ENCODE peak calls at places on chromosomes 3 and 15, in nine cellular contexts. One of them, this sample, is unnamed.

GRCh38 chr15:32936283-32936918 is 218.6 kb downstream of the GREM1 start:
- DNase-seq in foreskin fibroblast: peak
- DNase-seq in transverse colon: no peak
- DNase-seq in GM12865: peak
- DNase-seq in AG09309: peak
- DNase-seq in endodermal cell: no peak
- DNase-seq in cardiac muscle cell: peak
- DNase-seq in astrocyte: peak
- DNase-seq in cardiac fibroblast: peak
- DNase-seq in this sample: no peak

GRCh38 chr3:14452676-14453367 is 50.4 kb downstream of the SLC6A6 start:
- DNase-seq in endodermal cell: no peak
- DNase-seq in transverse colon: peak
- DNase-seq in AG09309: peak
- DNase-seq in foreskin fibroblast: peak
- DNase-seq in cardiac muscle cell: peak
- DNase-seq in cardiac fibroblast: peak
- DNase-seq in astrocyte: peak
- DNase-seq in GM12865: no peak
- DNase-seq in this sample: peak

GRCh38 chr3:160564949-160565441 is 376 bp downstream of the KPNA4 start:
- DNase-seq in AG09309: no peak
- DNase-seq in GM12865: peak
- DNase-seq in cardiac fibroblast: peak
- DNase-seq in transverse colon: peak
- DNase-seq in cardiac muscle cell: peak
- DNase-seq in astrocyte: peak
- DNase-seq in endodermal cell: no peak
- DNase-seq in foreskin fibroblast: peak
- DNase-seq in this sample: peak

GRCh38 chr15:23538657-23539056 is 26.8 kb upstream of the MKRN3 start:
- DNase-seq in foreskin fibroblast: no peak
- DNase-seq in AG09309: no peak
- DNase-seq in cardiac muscle cell: no peak
- DNase-seq in endodermal cell: no peak
- DNase-seq in transverse colon: no peak
- DNase-seq in cardiac fibroblast: no peak
- DNase-seq in GM12865: no peak
- DNase-seq in astrocyte: no peak
- DNase-seq in this sample: no peak

GRCh38 chr3:113560845-113561623 is 28.7 kb downstream of the SIDT1 start:
- DNase-seq in transverse colon: no peak
- DNase-seq in AG09309: no peak
- DNase-seq in endodermal cell: no peak
- DNase-seq in cardiac muscle cell: peak
- DNase-seq in GM12865: no peak
- DNase-seq in foreskin fibroblast: no peak
- DNase-seq in cardiac fibroblast: peak
- DNase-seq in astrocyte: no peak
- DNase-seq in this sample: no peak

GRCh38 chr3:191296041-191296541 is 33.1 kb upstream of the CCDC50 start:
- DNase-seq in transverse colon: peak
- DNase-seq in foreskin fibroblast: no peak
- DNase-seq in cardiac fibroblast: no peak
- DNase-seq in AG09309: no peak
- DNase-seq in endodermal cell: no peak
- DNase-seq in cardiac muscle cell: no peak
- DNase-seq in astrocyte: no peak
- DNase-seq in GM12865: peak
- DNase-seq in this sample: no peak

GRCh38 chr3:87549208-87549607 is 272.8 kb upstream of the POU1F1 start:
- DNase-seq in GM12865: no peak
- DNase-seq in cardiac muscle cell: no peak
- DNase-seq in endodermal cell: no peak
- DNase-seq in cardiac fibroblast: no peak
- DNase-seq in AG09309: no peak
- DNase-seq in transverse colon: no peak
- DNase-seq in astrocyte: no peak
- DNase-seq in foreskin fibroblast: no peak
- DNase-seq in this sample: no peak

GRCh38 chr3:115960799-115961198 is 337.5 kb downstream of the GAP43 start:
- DNase-seq in transverse colon: no peak
- DNase-seq in AG09309: no peak
- DNase-seq in endodermal cell: no peak
- DNase-seq in astrocyte: no peak
- DNase-seq in foreskin fibroblast: no peak
- DNase-seq in GM12865: peak
- DNase-seq in cardiac fibroblast: peak
- DNase-seq in cardiac muscle cell: peak
- DNase-seq in this sample: no peak

GRCh38 chr3:99747915-99748314 is 69.7 kb upstream of the CMSS1 start:
- DNase-seq in AG09309: no peak
- DNase-seq in astrocyte: peak
- DNase-seq in cardiac muscle cell: peak
- DNase-seq in transverse colon: no peak
- DNase-seq in GM12865: peak
- DNase-seq in foreskin fibroblast: peak
- DNase-seq in endodermal cell: no peak
- DNase-seq in cardiac fibroblast: peak
- DNase-seq in this sample: no peak

GRCh38 chr3:189170559-189170958 is 1.2 kb upstream of the TPRG1 start:
- DNase-seq in cardiac muscle cell: peak
- DNase-seq in transverse colon: no peak
- DNase-seq in AG09309: no peak
- DNase-seq in cardiac fibroblast: peak
- DNase-seq in foreskin fibroblast: no peak
- DNase-seq in GM12865: no peak
- DNase-seq in endodermal cell: no peak
- DNase-seq in astrocyte: peak
- DNase-seq in this sample: peak
- TF ChIP-seq CTCF in cardiac muscle cell: no peak
- TF ChIP-seq CTCF in transverse colon: no peak
- TF ChIP-seq CTCF in AG09309: no peak
- TF ChIP-seq CTCF in cardiac fibroblast: no peak
- TF ChIP-seq CTCF in foreskin fibroblast: no peak
- TF ChIP-seq CTCF in GM12865: no peak
- TF ChIP-seq CTCF in endodermal cell: no peak
- TF ChIP-seq CTCF in astrocyte: no peak
- TF ChIP-seq CTCF in this sample: no peak

DNA sequence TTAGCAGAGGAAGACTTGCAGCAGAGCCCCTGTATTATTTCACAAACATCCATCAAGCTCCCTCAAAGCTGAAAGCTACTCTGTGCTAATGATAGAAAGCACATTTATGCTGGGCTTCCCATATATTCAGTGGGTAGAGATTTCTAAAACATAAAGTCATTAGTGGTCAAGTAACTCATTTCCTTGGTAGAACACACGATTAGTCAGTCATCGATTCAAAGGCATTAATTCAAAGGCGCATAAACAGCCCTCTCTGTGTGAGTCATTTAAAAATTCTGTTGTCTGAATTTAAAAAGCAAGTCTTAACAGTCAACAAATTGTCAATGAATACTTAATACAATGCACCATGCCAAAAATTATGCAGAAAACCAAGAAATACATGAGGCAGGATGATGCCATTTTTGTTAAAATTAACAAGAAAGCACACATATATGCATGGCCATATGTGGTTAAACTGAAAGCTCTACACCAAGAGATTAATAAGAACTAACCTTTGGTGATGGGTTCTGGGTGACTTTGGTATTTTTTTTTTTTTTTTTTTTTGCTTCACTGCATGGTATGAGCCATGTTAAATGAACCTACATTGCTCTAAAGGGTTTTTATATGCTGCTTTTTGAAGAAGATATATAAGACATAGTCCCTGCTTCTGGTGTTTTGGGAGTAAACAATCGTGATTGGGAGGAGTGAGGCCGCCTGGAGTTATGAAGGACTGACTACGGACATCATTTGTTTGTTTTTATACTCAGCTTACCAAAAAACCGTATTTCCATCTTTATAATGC is 61.7 kb downstream of the LDHAL6B start:
- DNase-seq in transverse colon: no peak
- DNase-seq in cardiac fibroblast: no peak
- DNase-seq in GM12865: no peak
- DNase-seq in AG09309: no peak
- DNase-seq in endodermal cell: no peak
- DNase-seq in foreskin fibroblast: peak
- DNase-seq in astrocyte: peak
- DNase-seq in cardiac muscle cell: no peak
- DNase-seq in this sample: no peak
- H3K4me3 ChIP-seq in transverse colon: no peak
- H3K4me3 ChIP-seq in cardiac fibroblast: no peak
- H3K4me3 ChIP-seq in GM12865: no peak
- H3K4me3 ChIP-seq in AG09309: no peak
- H3K4me3 ChIP-seq in endodermal cell: no peak
- H3K4me3 ChIP-seq in foreskin fibroblast: no peak
- H3K4me3 ChIP-seq in astrocyte: no peak
- H3K4me3 ChIP-seq in cardiac muscle cell: no peak
- H3K4me3 ChIP-seq in this sample: no peak

GRCh38 chr15:67251318-67251717 is 3.1 kb downstream of the AAGAB start:
- DNase-seq in GM12865: no peak
- DNase-seq in astrocyte: no peak
- DNase-seq in AG09309: no peak
- DNase-seq in foreskin fibroblast: no peak
- DNase-seq in transverse colon: no peak
- DNase-seq in cardiac fibroblast: no peak
- DNase-seq in cardiac muscle cell: no peak
- DNase-seq in endodermal cell: no peak
- DNase-seq in this sample: no peak

GRCh38 chr15:67256051-67256450 is 1.5 kb downstream of the IQCH start:
- DNase-seq in endodermal cell: no peak
- DNase-seq in astrocyte: no peak
- DNase-seq in transverse colon: no peak
- DNase-seq in cardiac fibroblast: no peak
- DNase-seq in AG09309: no peak
- DNase-seq in foreskin fibroblast: no peak
- DNase-seq in GM12865: no peak
- DNase-seq in cardiac muscle cell: no peak
- DNase-seq in this sample: no peak

GRCh38 chr15:67253103-67253502 is 1.4 kb downstream of the AAGAB start:
- DNase-seq in cardiac fibroblast: no peak
- DNase-seq in transverse colon: peak
- DNase-seq in GM12865: no peak
- DNase-seq in endodermal cell: no peak
- DNase-seq in foreskin fibroblast: no peak
- DNase-seq in AG09309: no peak
- DNase-seq in astrocyte: no peak
- DNase-seq in cardiac muscle cell: no peak
- DNase-seq in this sample: no peak

GRCh38 chr15:67253517-67254237 is 784 bp downstream of the AAGAB start:
- DNase-seq in cardiac muscle cell: peak
- DNase-seq in GM12865: no peak
- DNase-seq in cardiac fibroblast: peak
- DNase-seq in AG09309: no peak
- DNase-seq in astrocyte: peak
- DNase-seq in transverse colon: no peak
- DNase-seq in endodermal cell: no peak
- DNase-seq in foreskin fibroblast: peak
- DNase-seq in this sample: no peak

DNA sequence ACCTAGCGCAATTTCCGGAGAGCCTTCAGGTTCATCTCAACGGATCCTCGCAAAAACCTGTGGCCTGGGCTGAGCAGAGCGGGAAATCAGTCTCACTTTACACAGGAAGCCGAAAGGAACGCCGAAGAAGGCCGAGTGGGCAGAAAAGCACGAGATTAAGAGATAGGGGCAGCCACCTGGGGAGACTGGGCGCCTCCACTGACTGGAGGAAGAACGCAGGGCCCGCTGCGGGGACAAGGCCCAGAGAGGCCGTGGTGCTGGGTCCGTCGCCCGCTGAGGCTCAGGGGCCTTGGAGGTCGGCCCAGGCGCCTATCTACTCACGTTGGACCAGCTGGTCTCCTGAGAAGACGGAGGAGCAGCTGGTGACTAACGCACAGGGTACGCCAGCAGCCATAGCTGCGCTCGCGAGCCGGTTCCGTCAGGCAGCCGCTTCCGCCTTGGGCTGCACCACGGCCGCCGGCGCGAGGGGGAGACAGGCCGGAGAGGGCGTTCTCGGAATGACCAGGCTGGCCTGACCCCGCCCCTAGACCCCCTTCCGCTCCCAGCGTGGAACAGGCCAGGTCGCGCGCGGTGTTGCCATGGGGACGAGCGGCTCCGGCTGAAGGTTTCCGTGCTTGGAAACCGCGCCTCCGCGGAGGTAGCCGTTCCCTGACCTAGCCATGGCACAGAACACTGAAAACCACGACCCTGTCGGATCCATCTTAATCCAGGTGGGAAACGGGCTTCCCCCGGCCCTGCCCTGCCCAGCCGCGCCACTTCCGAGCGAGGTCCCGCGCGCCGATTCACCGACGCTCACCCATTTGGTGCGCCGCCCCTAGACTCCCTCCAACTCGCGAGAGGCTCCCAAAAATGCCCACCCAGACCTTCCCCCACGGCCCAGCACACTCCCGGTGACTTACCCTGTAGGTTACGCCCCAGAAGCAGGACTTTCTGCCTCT is at the start of the genes AAGAB and IQCH:
- DNase-seq in transverse colon: peak
- DNase-seq in endodermal cell: peak
- DNase-seq in cardiac muscle cell: peak
- DNase-seq in AG09309: peak
- DNase-seq in cardiac fibroblast: peak
- DNase-seq in GM12865: peak
- DNase-seq in astrocyte: peak
- DNase-seq in foreskin fibroblast: peak
- DNase-seq in this sample: peak
- TF ChIP-seq CTCF in transverse colon: no peak
- TF ChIP-seq CTCF in endodermal cell: no peak
- TF ChIP-seq CTCF in cardiac muscle cell: no peak
- TF ChIP-seq CTCF in AG09309: no peak
- TF ChIP-seq CTCF in cardiac fibroblast: no peak
- TF ChIP-seq CTCF in GM12865: no peak
- TF ChIP-seq CTCF in astrocyte: no peak
- TF ChIP-seq CTCF in foreskin fibroblast: no peak
- TF ChIP-seq CTCF in this sample: no peak

GRCh38 chr3:9703240-9703639 is 393 bp upstream of the CPNE9 start:
- DNase-seq in astrocyte: no peak
- DNase-seq in AG09309: no peak
- DNase-seq in cardiac fibroblast: no peak
- DNase-seq in cardiac muscle cell: no peak
- DNase-seq in foreskin fibroblast: no peak
- DNase-seq in endodermal cell: no peak
- DNase-seq in GM12865: no peak
- DNase-seq in transverse colon: no peak
- DNase-seq in this sample: no peak

GRCh38 chr3:9701006-9701405 is 2.6 kb upstream of the CPNE9 start:
- DNase-seq in endodermal cell: no peak
- DNase-seq in GM12865: no peak
- DNase-seq in AG09309: no peak
- DNase-seq in foreskin fibroblast: no peak
- DNase-seq in cardiac muscle cell: no peak
- DNase-seq in cardiac fibroblast: no peak
- DNase-seq in astrocyte: no peak
- DNase-seq in transverse colon: no peak
- DNase-seq in this sample: no peak

GRCh38 chr3:9703736-9704342 is at the start of gene CPNE9:
- DNase-seq in cardiac muscle cell: no peak
- DNase-seq in astrocyte: no peak
- DNase-seq in transverse colon: no peak
- DNase-seq in GM12865: no peak
- DNase-seq in endodermal cell: peak
- DNase-seq in cardiac fibroblast: no peak
- DNase-seq in AG09309: no peak
- DNase-seq in foreskin fibroblast: no peak
- DNase-seq in this sample: no peak

GRCh38 chr3:9701711-9702110 is 1.9 kb upstream of the CPNE9 start:
- DNase-seq in transverse colon: no peak
- DNase-seq in foreskin fibroblast: no peak
- DNase-seq in astrocyte: no peak
- DNase-seq in cardiac fibroblast: no peak
- DNase-seq in endodermal cell: no peak
- DNase-seq in cardiac muscle cell: no peak
- DNase-seq in GM12865: no peak
- DNase-seq in AG09309: no peak
- DNase-seq in this sample: no peak

GRCh38 chr3:9704343-9705322 is 1.0 kb downstream of the CPNE9 start:
- DNase-seq in foreskin fibroblast: peak
- DNase-seq in cardiac fibroblast: peak
- DNase-seq in GM12865: no peak
- DNase-seq in transverse colon: peak
- DNase-seq in astrocyte: no peak
- DNase-seq in AG09309: no peak
- DNase-seq in cardiac muscle cell: peak
- DNase-seq in endodermal cell: peak
- DNase-seq in this sample: peak
- H3K4me3 ChIP-seq in foreskin fibroblast: peak
- H3K4me3 ChIP-seq in cardiac fibroblast: peak
- H3K4me3 ChIP-seq in GM12865: no peak
- H3K4me3 ChIP-seq in transverse colon: no peak
- H3K4me3 ChIP-seq in astrocyte: peak
- H3K4me3 ChIP-seq in AG09309: peak
- H3K4me3 ChIP-seq in cardiac muscle cell: peak
- H3K4me3 ChIP-seq in endodermal cell: peak
- H3K4me3 ChIP-seq in this sample: peak